ENCODE peak calls at places on chromosomes 5 and 9, in seven cellular contexts. U, C, A, H, B, E and G are unnamed samples.

GRCh38 chr9:90783552-90783951 is 18.1 kb upstream of the SYK start:
- DNase-seq in U (no peak), C (no peak), A (no peak), H (peak; percentile 28), B (peak; percentile 72), E (no peak), G (no peak)

GRCh38 chr9:5450360-5451051 is at the start of gene CD274:
- DNase-seq in U (peak; percentile 93), C (peak; percentile 61), A (peak; percentile 86), H (peak; percentile 89), B (peak; percentile 93), E (peak; percentile 99), G (peak; percentile 93)

GRCh38 chr9:120876842-120877240 is at the start of gene PHF19:
- DNase-seq in U (no peak), C (no peak), A (no peak), H (no peak), B (no peak), E (peak; percentile 17), G (peak; percentile 48)

GRCh38 chr5:74766887-74767578 is at the start of the genes GFM2 and NSA2:
- DNase-seq in U (peak; percentile 94), C (peak; percentile 91), A (peak; percentile 95), H (peak; percentile 98), B (peak; percentile 93), E (peak; percentile 98), G (peak; percentile 97)

GRCh38 chr9:78213696-78214095 is 22.2 kb upstream of the CEP78 start:
- DNase-seq in U (no peak), C (no peak), A (no peak), H (no peak), B (no peak), E (no peak), G (peak; percentile 27)

GRCh38 chr5:142600611-142601360 is 85.1 kb downstream of the FGF1 start:
- DNase-seq in U (peak; percentile 91), C (no peak), A (no peak), H (no peak), B (no peak), E (peak; percentile 91), G (peak; percentile 93)

GRCh38 chr5:142597546-142598337 is 88.1 kb downstream of the FGF1 start:
- DNase-seq in U (peak; percentile 90), C (no peak), A (no peak), H (peak; percentile 86), B (peak; percentile 48), E (peak; percentile 62), G (peak; percentile 79)

GRCh38 chr5:178340187-178340586 is 107.6 kb upstream of the PHYKPL start:
- DNase-seq in U (no peak), C (no peak), A (no peak), H (no peak), B (no peak), E (no peak), G (no peak)

GRCh38 chr5:111587728-111588127 is 75.4 kb upstream of the STARD4 start:
- DNase-seq in U (no peak), C (no peak), A (no peak), H (no peak), B (no peak), E (no peak), G (no peak)

GRCh38 chr9:5719546-5719945 is 90.6 kb downstream of the RIC1 start:
- DNase-seq in U (peak; percentile 18), C (no peak), A (no peak), H (no peak), B (no peak), E (no peak), G (no peak)

GRCh38 chr5:174386306-174386705 is 338.1 kb upstream of the MSX2 start:
- DNase-seq in U (peak; percentile 29), C (no peak), A (no peak), H (no peak), B (no peak), E (peak; percentile 28), G (no peak)

GRCh38 chr5:157761690-157762611 is 18.4 kb downstream of the LSM11 start:
- DNase-seq in U (peak; percentile 72), C (peak; percentile 43), A (no peak), H (peak; percentile 80), B (peak; percentile 39), E (peak; percentile 77), G (peak; percentile 76)

GRCh38 chr5:16135506-16135905 is 44.1 kb downstream of the MARCHF11 start:
- DNase-seq in U (no peak), C (no peak), A (no peak), H (no peak), B (no peak), E (no peak), G (no peak)

GRCh38 chr5:115457574-115457973 is 87.0 kb downstream of the FEM1C start:
- DNase-seq in U (no peak), C (no peak), A (no peak), H (no peak), B (no peak), E (no peak), G (no peak)

GRCh38 chr5:112795944-112796678 is 58.4 kb downstream of the APC start:
- DNase-seq in U (no peak), C (no peak), A (no peak), H (peak; percentile 13), B (no peak), E (no peak), G (no peak)

GRCh38 chr9:105860526-105860925 is 166.2 kb downstream of the TMEM38B start:
- DNase-seq in U (no peak), C (no peak), A (no peak), H (no peak), B (no peak), E (no peak), G (no peak)

GRCh38 chr5:37695651-37696050 is 144.2 kb downstream of the GDNF start:
- DNase-seq in U (no peak), C (no peak), A (no peak), H (no peak), B (no peak), E (no peak), G (no peak)

GRCh38 chr9:134327671-134328231 is 1.5 kb downstream of the RXRA start:
- DNase-seq in U (no peak), C (no peak), A (no peak), H (no peak), B (no peak), E (peak; percentile 27), G (peak; percentile 41)

GRCh38 chr5:127556609-127557348 is 39.3 kb downstream of the PRRC1 start:
- DNase-seq in U (no peak), C (no peak), A (no peak), H (no peak), B (no peak), E (peak; percentile 72), G (no peak)

GRCh38 chr5:103724272-103724671 is 161.7 kb upstream of the NUDT12 start:
- DNase-seq in U (no peak), C (no peak), A (no peak), H (no peak), B (no peak), E (no peak), G (no peak)

GRCh38 chr5:167998148-167998767 is 293.2 kb upstream of the WWC1 start:
- DNase-seq in U (peak; percentile 6), C (no peak), A (no peak), H (no peak), B (no peak), E (no peak), G (no peak)

DNA sequence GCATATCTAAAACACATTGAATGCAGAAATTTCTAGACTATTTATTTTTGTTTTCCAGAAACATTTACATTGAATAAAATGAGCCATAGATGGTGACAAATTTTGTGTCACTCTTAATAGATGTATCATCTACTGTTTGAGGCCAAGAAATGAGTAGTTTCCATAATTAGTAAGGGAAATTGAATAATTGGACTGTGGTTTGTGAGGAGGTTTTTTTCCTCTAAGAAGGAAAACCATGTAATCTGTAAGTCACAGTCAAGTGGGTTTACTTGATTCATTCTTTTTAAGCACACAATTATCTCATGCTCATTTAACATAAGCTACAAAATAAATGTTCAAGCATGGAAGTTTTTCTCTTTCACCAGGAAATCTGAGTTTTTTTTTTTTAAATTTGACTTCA is 876.4 kb downstream of the NR2F1-AS1 start:
- DNase-seq in U (peak; percentile 8), C (no peak), A (no peak), H (no peak), B (no peak), E (no peak), G (peak; percentile 7)
- H3K4ac ChIP-seq in U (no peak overlapping the region), C (no peak overlapping the region), A (no peak overlapping the region), H (no peak overlapping the region), B (no peak overlapping the region), E (no peak overlapping the region), G (no peak overlapping the region)

DNA sequence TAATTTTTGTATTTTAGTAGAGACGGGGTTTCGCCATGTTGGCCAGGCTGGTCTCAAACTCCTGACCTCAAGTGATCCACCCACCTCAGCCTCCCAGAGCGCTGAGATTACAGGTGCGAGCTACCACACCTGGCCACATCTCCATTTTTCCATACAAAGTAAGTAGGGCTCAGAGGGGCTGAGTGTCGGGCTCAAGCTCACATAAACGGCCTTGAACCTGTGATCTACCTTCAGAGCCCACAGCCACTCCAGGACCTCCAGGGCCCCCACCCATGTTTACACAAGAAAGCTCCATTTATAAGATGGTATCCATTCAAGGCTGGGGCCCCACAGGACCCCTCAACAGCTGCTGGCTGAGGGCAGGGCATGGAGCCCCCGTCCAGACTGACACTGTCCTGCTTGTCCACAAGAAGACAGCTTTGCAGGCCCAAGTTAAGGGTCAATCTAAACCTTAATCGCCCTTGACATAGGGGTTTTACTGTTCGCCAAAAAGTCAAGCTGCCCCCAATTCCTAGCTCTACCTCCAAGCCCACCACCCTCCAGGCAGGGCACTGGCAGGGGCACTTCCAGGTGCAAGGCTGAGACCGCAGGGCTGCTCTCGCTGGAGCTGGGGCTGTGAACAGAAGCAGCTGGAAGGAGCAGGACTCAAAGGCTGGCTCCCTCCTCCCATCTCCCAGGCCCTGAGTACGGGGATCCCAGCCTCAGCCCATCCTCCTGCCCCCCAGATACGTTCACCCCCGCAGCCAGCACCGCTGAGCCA is 18.9 kb downstream of the FAM78A start:
- DNase-seq in U (no peak), C (no peak), A (no peak), H (no peak), B (no peak), E (no peak), G (no peak)
- H3K4me1 ChIP-seq in U (peaks cover 10% of the 10 kb centered on the region), C (peaks cover 13% of the 10 kb centered on the region), A (peaks cover 9% of the 10 kb centered on the region), H (no peaks in the 10 kb centered on the region), B (no peaks in the 10 kb centered on the region), E (peaks cover 3% of the 10 kb centered on the region), G (peaks cover 11% of the 10 kb centered on the region)

GRCh38 chr9:103483471-103484096 is 488.5 kb downstream of the CYLC2 start:
- DNase-seq in U (no peak), C (no peak), A (no peak), H (no peak), B (no peak), E (no peak), G (no peak)
- H3K23ac ChIP-seq in U (no peak overlapping the region), C (no peak overlapping the region), A (no peak overlapping the region), H (no peak overlapping the region), B (no peak overlapping the region), E (no peak overlapping the region), G (no peak overlapping the region)

DNA sequence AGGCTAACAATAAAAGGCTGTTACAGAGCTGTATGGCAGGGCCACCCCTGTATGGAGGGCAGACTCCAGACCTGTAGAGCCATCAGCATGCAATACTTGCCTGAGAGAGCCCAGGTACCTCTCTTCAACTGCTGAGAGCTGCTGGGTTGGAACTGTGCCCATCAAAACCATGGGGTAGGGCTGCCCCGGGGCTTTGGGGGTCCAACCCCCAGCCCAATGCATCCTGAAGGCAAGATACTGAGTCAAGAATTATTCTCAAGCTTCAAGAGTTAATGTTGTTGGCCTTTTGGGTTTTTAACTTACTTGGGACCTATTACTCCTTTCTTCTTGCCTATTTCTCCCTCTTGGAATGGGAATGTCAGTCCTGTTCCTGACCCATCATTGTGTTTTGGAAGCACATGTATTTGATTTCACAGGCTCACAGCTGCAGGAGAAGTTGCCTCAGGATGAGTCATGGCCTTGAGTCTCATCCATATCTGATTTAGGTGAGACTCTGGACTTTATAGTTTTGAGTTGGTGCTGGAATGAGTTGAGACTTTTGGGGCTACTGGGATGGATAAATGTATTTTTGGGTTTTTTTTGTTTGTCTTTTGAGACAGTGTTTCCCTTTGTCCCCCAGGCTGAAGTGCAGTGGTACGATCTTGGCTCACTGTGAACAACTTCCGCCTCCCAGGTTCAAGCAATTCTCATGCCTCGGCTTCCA is 21.0 kb upstream of the CDK7 start:
- DNase-seq in U (peak; percentile 86), C (no peak), A (no peak), H (no peak), B (no peak), E (peak; percentile 59), G (peak; percentile 17)
- H3K4ac ChIP-seq in U (no peak overlapping the region), C (no peak overlapping the region), A (no peak overlapping the region), H (no peak overlapping the region), B (no peak overlapping the region), E (no peak overlapping the region), G (no peak overlapping the region)